ENCODE peak calls at places on chromosome 16, in seven cellular contexts. A is sigmoid colon, Y is lower leg skin, I is stomach, T is heart left ventricle, R is prostate gland, S is body of pancreas. F is an unnamed sample.

GRCh38 chr16:12901204-12901596 is 198 bp upstream of the SHISA9 start:
- DNase-seq in S (peak), Y (no peak), A (no peak), I (no peak), T (no peak), R (no peak), F (no peak)

GRCh38 chr16:19071811-19072777 is 4.7 kb downstream of the COQ7 start:
- DNase-seq in I (peak), S (peak), A (no peak), R (peak), Y (peak), T (peak), F (peak)

GRCh38 chr16:81838794-81839193 is 59.7 kb downstream of the PLCG2 start:
- DNase-seq in T (no peak), R (no peak), Y (no peak), S (no peak), I (no peak), A (no peak), F (no peak)

GRCh38 chr16:20944861-20945390 is 44.4 kb downstream of the LYRM1 start:
- DNase-seq in A (no peak), T (no peak), Y (no peak), I (no peak), R (no peak), S (no peak), F (peak)

GRCh38 chr16:78673884-78674283 is 574.4 kb downstream of the WWOX start:
- DNase-seq in S (no peak), A (no peak), I (no peak), T (no peak), Y (no peak), R (no peak), F (no peak)

GRCh38 chr16:79982356-79982755 is 381.8 kb upstream of the MAF start:
- DNase-seq in A (no peak), S (no peak), I (no peak), Y (no peak), T (no peak), R (no peak), F (no peak)

GRCh38 chr16:25106567-25107465 is 4.7 kb upstream of the LCMT1 start:
- DNase-seq in A (peak), I (peak), S (peak), Y (peak), R (peak), T (peak), F (peak)

GRCh38 chr16:87226926-87227650 is 90.1 kb downstream of the C16orf95 start:
- DNase-seq in T (peak), A (no peak), I (no peak), Y (no peak), S (no peak), R (no peak), F (no peak)

GRCh38 chr16:14462811-14463210 is 167.2 kb downstream of the PARN start:
- DNase-seq in R (no peak), Y (no peak), S (no peak), A (no peak), I (no peak), T (no peak), F (no peak)

GRCh38 chr16:79261944-79262552 is 338.5 kb downstream of the MAF start:
- DNase-seq in A (no peak), I (no peak), Y (no peak), T (no peak), S (no peak), R (no peak), F (no peak)

GRCh38 chr16:68499011-68499410 is 40.1 kb upstream of the ZFP90 start:
- DNase-seq in T (no peak), S (no peak), I (no peak), Y (no peak), A (no peak), R (no peak), F (no peak)

GRCh38 chr16:18797746-18798145 is 3.6 kb downstream of the ARL6IP1 start:
- DNase-seq in Y (no peak), T (no peak), R (no peak), A (no peak), I (no peak), S (no peak), F (no peak)

GRCh38 chr16:2985457-2985856 is 5.2 kb upstream of the PKMYT1 start:
- DNase-seq in T (peak), Y (no peak), A (no peak), I (no peak), R (no peak), S (peak), F (no peak)

GRCh38 chr16:73068546-73069401 is 20.8 kb upstream of the ZFHX3 start:
- DNase-seq in I (no peak), Y (no peak), S (peak), R (no peak), T (peak), A (peak), F (no peak)
- TF ChIP-seq POLR2A in I (no peak), Y (no peak), S (no peak), R (peak), T (no peak), A (no peak), F (no peak)

GRCh38 chr16:51524555-51525373 is 373.7 kb upstream of the SALL1 start:
- DNase-seq in A (no peak), Y (no peak), R (no peak), I (no peak), T (no peak), S (peak), F (no peak)
- TF ChIP-seq POLR2A in A (no peak), Y (no peak), R (no peak), I (no peak), T (no peak), S (no peak), F (no peak)

DNA sequence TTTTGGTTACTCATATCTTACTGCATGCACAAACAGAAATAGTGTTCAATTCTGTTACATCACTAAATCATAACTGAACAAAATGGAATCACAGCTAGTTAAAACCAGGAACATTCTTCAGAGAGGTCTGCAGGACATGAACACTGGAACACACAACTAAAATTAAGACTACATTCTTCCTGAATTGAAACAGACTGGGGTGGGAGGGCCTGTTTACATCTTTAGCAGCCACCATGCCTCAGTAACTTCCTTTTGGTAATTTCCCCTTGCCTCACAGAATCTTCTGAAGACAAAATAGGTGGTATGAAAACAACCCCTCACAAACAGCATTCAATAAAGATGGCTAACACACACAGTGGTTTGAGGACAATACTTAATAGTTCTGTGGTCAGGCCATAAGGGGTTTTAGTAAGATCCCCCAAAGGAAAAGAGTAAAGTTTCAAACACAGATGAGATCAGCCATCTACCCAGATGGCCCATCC is 6.5 kb downstream of the MARF1 start:
- DNase-seq in I (no peak), S (no peak), A (no peak), Y (no peak), R (no peak), T (no peak), F (no peak)
- TF ChIP-seq POLR2A in I (no peak), S (no peak), A (no peak), Y (no peak), R (no peak), T (no peak), F (no peak)

GRCh38 chr16:56999409-57000270 is 10.3 kb downstream of the NLRC5 start:
- DNase-seq in T (no peak), I (peak), S (no peak), A (peak), Y (no peak), R (no peak), F (no peak)

GRCh38 chr16:56998861-56999260 is 9.5 kb downstream of the NLRC5 start:
- DNase-seq in I (no peak), R (no peak), T (no peak), S (no peak), Y (no peak), A (peak), F (no peak)

GRCh38 chr16:57001026-57001669 is 11.8 kb downstream of the NLRC5 start:
- DNase-seq in Y (no peak), R (no peak), A (no peak), T (no peak), S (no peak), I (no peak), F (no peak)

GRCh38 chr16:56998352-56998751 is 9.0 kb downstream of the NLRC5 start:
- DNase-seq in I (no peak), Y (no peak), A (peak), T (no peak), S (no peak), R (no peak), F (no peak)

GRCh38 chr16:57000271-57001025 is 11.1 kb downstream of the NLRC5 start:
- DNase-seq in Y (peak), I (peak), R (no peak), T (peak), S (no peak), A (peak), F (no peak)
- TF ChIP-seq POLR2A in Y (no peak), I (no peak), R (no peak), T (peak), S (no peak), A (no peak), F (no peak)

GRCh38 chr16:53207810-53208752 is 153.3 kb downstream of the CHD9 start:
- DNase-seq in T (peak), R (peak), I (peak), Y (peak), A (no peak), S (peak), F (peak)
- TF ChIP-seq POLR2A in T (no peak), R (peak), I (no peak), Y (no peak), A (no peak), S (no peak), F (peak)

DNA sequence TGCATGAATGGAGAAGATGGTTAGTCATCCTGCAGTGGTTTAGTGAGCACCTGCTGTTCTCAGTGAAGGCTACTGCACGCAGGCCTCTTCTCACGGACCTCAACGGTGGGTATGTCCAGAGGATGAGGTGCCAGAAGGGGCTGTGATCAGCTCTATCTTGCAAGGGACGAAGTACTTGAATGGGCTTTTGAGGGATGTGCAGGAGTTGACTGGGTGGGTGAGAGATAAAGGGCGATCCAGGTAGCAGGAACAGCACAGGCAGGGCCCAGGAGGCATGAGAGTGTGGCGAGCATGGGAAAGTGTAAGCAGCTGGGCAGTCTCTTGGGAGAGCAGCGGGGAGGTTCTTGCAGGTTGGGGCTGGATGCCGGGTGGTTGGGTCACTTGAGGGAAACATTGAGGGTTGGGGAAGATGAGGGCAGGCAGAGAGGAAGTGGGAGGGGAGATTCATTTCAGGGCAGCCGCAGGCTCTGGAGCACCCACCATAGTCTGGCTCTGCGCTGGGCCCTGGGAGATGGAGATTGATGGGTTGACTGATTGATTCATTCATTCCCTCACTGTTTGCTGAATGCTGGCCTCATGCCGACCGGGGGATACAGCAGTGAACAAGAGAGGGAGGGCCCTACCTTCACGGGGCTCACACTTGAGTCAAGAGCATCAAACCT is 115.1 kb upstream of the CIBAR2 start:
- DNase-seq in T (no peak), R (no peak), I (no peak), A (peak), Y (no peak), S (no peak), F (no peak)
- TF ChIP-seq POLR2A in T (no peak), R (no peak), I (no peak), A (no peak), Y (no peak), S (no peak), F (no peak)

GRCh38 chr16:57194512-57194911 is 8.4 kb downstream of the RSPRY1 start:
- DNase-seq in I (no peak), S (no peak), Y (no peak), A (no peak), T (no peak), R (peak), F (no peak)
- TF ChIP-seq POLR2A in I (no peak), S (no peak), Y (no peak), A (no peak), T (no peak), R (no peak), F (no peak)

F was measured in erythroblast.